ENCODE peak calls at places on chromosomes 11 and 22, in six cellular contexts. One of them, this sample, is unnamed. For H3K4me1, the result is how much of the 10 kb centered on the place peaks cover.

GRCh38 chr11:92376146-92376599 is 151.6 kb downstream of the FAT3 start:
- DNase-seq in spleen: no peak
- DNase-seq in small intestine: no peak
- DNase-seq in hepatocyte: peak
- DNase-seq in body of pancreas: no peak
- DNase-seq in lower lobe of right lung: no peak
- DNase-seq in this sample: no peak

GRCh38 chr11:15901046-15901445 is 455.3 kb downstream of the SOX6 start:
- DNase-seq in spleen: no peak
- DNase-seq in small intestine: no peak
- DNase-seq in hepatocyte: peak
- DNase-seq in body of pancreas: peak
- DNase-seq in lower lobe of right lung: no peak
- DNase-seq in this sample: no peak

GRCh38 chr11:130159657-130160459 is at the start of gene ST14:
- DNase-seq in spleen: peak
- DNase-seq in small intestine: peak
- DNase-seq in hepatocyte: peak
- DNase-seq in body of pancreas: peak
- DNase-seq in lower lobe of right lung: peak
- DNase-seq in this sample: no peak

GRCh38 chr11:122210378-122210995 is 94.5 kb upstream of the BLID start:
- DNase-seq in spleen: no peak
- DNase-seq in small intestine: peak
- DNase-seq in hepatocyte: peak
- DNase-seq in body of pancreas: no peak
- DNase-seq in lower lobe of right lung: no peak
- DNase-seq in this sample: no peak

GRCh38 chr22:31922593-31922992 is 21.7 kb upstream of the YWHAH start:
- DNase-seq in spleen: no peak
- DNase-seq in small intestine: no peak
- DNase-seq in hepatocyte: no peak
- DNase-seq in body of pancreas: no peak
- DNase-seq in lower lobe of right lung: no peak
- DNase-seq in this sample: no peak

GRCh38 chr22:30298005-30298701 is 8.8 kb upstream of the CASTOR1 start:
- DNase-seq in spleen: no peak
- DNase-seq in small intestine: no peak
- DNase-seq in hepatocyte: peak
- DNase-seq in body of pancreas: no peak
- DNase-seq in lower lobe of right lung: peak
- DNase-seq in this sample: no peak

GRCh38 chr11:69508974-69509373 is 27.5 kb downstream of the LINC01488 start:
- DNase-seq in spleen: peak
- DNase-seq in small intestine: no peak
- DNase-seq in hepatocyte: no peak
- DNase-seq in body of pancreas: no peak
- DNase-seq in lower lobe of right lung: peak
- DNase-seq in this sample: no peak

GRCh38 chr22:37794376-37794775 is 13.4 kb upstream of the GCAT start:
- DNase-seq in spleen: no peak
- DNase-seq in small intestine: no peak
- DNase-seq in hepatocyte: no peak
- DNase-seq in body of pancreas: no peak
- DNase-seq in lower lobe of right lung: no peak
- DNase-seq in this sample: no peak

GRCh38 chr11:61113209-61113608 is 10.9 kb downstream of the CD5 start:
- DNase-seq in spleen: peak
- DNase-seq in small intestine: no peak
- DNase-seq in hepatocyte: no peak
- DNase-seq in body of pancreas: no peak
- DNase-seq in lower lobe of right lung: no peak
- DNase-seq in this sample: no peak

GRCh38 chr22:48156603-48157355 is 1394.3 kb downstream of the TBC1D22A start:
- DNase-seq in spleen: no peak
- DNase-seq in small intestine: no peak
- DNase-seq in hepatocyte: no peak
- DNase-seq in body of pancreas: no peak
- DNase-seq in lower lobe of right lung: no peak
- DNase-seq in this sample: no peak

GRCh38 chr11:116457336-116458007 is 315.3 kb downstream of the BUD13 start:
- DNase-seq in spleen: no peak
- DNase-seq in small intestine: no peak
- DNase-seq in hepatocyte: peak
- DNase-seq in body of pancreas: no peak
- DNase-seq in lower lobe of right lung: no peak
- DNase-seq in this sample: no peak

GRCh38 chr22:39360674-39361413 is 11.1 kb downstream of the SYNGR1 start:
- DNase-seq in spleen: no peak
- DNase-seq in small intestine: no peak
- DNase-seq in hepatocyte: no peak
- DNase-seq in body of pancreas: peak
- DNase-seq in lower lobe of right lung: no peak
- DNase-seq in this sample: no peak

GRCh38 chr22:41825376-41825775 is 7.5 kb upstream of the SREBF2 start:
- DNase-seq in spleen: no peak
- DNase-seq in small intestine: no peak
- DNase-seq in hepatocyte: no peak
- DNase-seq in body of pancreas: no peak
- DNase-seq in lower lobe of right lung: no peak
- DNase-seq in this sample: no peak

GRCh38 chr22:47543447-47543846 is 781.0 kb downstream of the TBC1D22A start:
- DNase-seq in spleen: no peak
- DNase-seq in small intestine: no peak
- DNase-seq in hepatocyte: no peak
- DNase-seq in body of pancreas: no peak
- DNase-seq in lower lobe of right lung: no peak
- DNase-seq in this sample: no peak

GRCh38 chr11:61453702-61454101 is 23.8 kb downstream of the SDHAF2 start:
- DNase-seq in spleen: no peak
- DNase-seq in small intestine: no peak
- DNase-seq in hepatocyte: no peak
- DNase-seq in body of pancreas: no peak
- DNase-seq in lower lobe of right lung: no peak
- DNase-seq in this sample: no peak

GRCh38 chr22:47421846-47422245 is 659.4 kb downstream of the TBC1D22A start:
- DNase-seq in spleen: no peak
- DNase-seq in small intestine: no peak
- DNase-seq in hepatocyte: no peak
- DNase-seq in body of pancreas: no peak
- DNase-seq in lower lobe of right lung: no peak
- DNase-seq in this sample: no peak

GRCh38 chr11:114921697-114922096 is 243.4 kb downstream of the NXPE2 start:
- DNase-seq in spleen: no peak
- DNase-seq in small intestine: no peak
- DNase-seq in hepatocyte: peak
- DNase-seq in body of pancreas: no peak
- DNase-seq in lower lobe of right lung: no peak
- DNase-seq in this sample: no peak

GRCh38 chr11:69135420-69136363 is 20.0 kb upstream of the SMIM38 start:
- DNase-seq in spleen: peak
- DNase-seq in small intestine: no peak
- DNase-seq in hepatocyte: no peak
- DNase-seq in body of pancreas: peak
- DNase-seq in lower lobe of right lung: no peak
- DNase-seq in this sample: no peak

GRCh38 chr22:27307545-27308279 is 493.8 kb downstream of the MN1 start:
- DNase-seq in spleen: no peak
- DNase-seq in small intestine: no peak
- DNase-seq in hepatocyte: no peak
- DNase-seq in body of pancreas: no peak
- DNase-seq in lower lobe of right lung: no peak
- DNase-seq in this sample: no peak

GRCh38 chr22:45202333-45203149 is 38.2 kb downstream of the KIAA0930 start:
- DNase-seq in spleen: peak
- DNase-seq in small intestine: no peak
- DNase-seq in hepatocyte: no peak
- DNase-seq in body of pancreas: no peak
- DNase-seq in lower lobe of right lung: no peak
- DNase-seq in this sample: no peak

GRCh38 chr11:35049906-35050531 is 89.0 kb upstream of the CD44 start:
- DNase-seq in spleen: no peak
- DNase-seq in small intestine: no peak
- DNase-seq in hepatocyte: no peak
- DNase-seq in body of pancreas: no peak
- DNase-seq in lower lobe of right lung: no peak
- DNase-seq in this sample: no peak

GRCh38 chr11:35045219-35045819 is 93.7 kb upstream of the CD44 start:
- DNase-seq in spleen: peak
- DNase-seq in small intestine: peak
- DNase-seq in hepatocyte: peak
- DNase-seq in body of pancreas: no peak
- DNase-seq in lower lobe of right lung: no peak
- DNase-seq in this sample: no peak

GRCh38 chr11:35043933-35044332 is 95.0 kb upstream of the CD44 start:
- DNase-seq in spleen: no peak
- DNase-seq in small intestine: no peak
- DNase-seq in hepatocyte: no peak
- DNase-seq in body of pancreas: no peak
- DNase-seq in lower lobe of right lung: no peak
- DNase-seq in this sample: peak

GRCh38 chr11:35047179-35047578 is 91.8 kb upstream of the CD44 start:
- DNase-seq in spleen: no peak
- DNase-seq in small intestine: peak
- DNase-seq in hepatocyte: no peak
- DNase-seq in body of pancreas: no peak
- DNase-seq in lower lobe of right lung: no peak
- DNase-seq in this sample: no peak

GRCh38 chr11:35046606-35047005 is 92.4 kb upstream of the CD44 start:
- DNase-seq in spleen: no peak
- DNase-seq in small intestine: no peak
- DNase-seq in hepatocyte: no peak
- DNase-seq in body of pancreas: no peak
- DNase-seq in lower lobe of right lung: no peak
- DNase-seq in this sample: no peak
- H3K4me1 ChIP-seq in spleen: under half
- H3K4me1 ChIP-seq in small intestine: under half
- H3K4me1 ChIP-seq in hepatocyte: under half
- H3K4me1 ChIP-seq in body of pancreas: under half
- H3K4me1 ChIP-seq in lower lobe of right lung: half or more
- H3K4me1 ChIP-seq in this sample: under half

DNA sequence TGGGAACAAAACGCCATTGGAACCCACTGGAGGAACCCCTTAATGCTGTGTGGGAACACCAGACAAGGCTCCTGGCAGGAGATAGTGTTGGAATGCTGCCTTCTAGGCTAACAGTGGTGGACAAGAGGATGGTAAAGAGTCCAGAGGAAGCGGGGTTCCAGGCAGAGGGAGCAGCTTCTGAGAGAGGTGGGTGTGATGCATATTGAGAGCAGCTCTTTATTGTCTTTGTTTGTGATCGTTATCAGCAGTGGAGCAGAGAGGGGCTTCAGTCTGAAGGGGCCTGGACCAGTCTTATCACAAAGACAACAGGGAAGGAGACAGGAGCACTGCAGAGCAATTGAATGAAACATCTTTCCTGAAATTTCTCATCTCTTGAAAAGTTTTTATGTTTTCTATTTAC is 106.8 kb upstream of the PLET1 start:
- DNase-seq in spleen: no peak
- DNase-seq in small intestine: no peak
- DNase-seq in hepatocyte: no peak
- DNase-seq in body of pancreas: no peak
- DNase-seq in lower lobe of right lung: no peak
- DNase-seq in this sample: no peak
- H3K4me1 ChIP-seq in spleen: under half
- H3K4me1 ChIP-seq in small intestine: under half
- H3K4me1 ChIP-seq in hepatocyte: under half
- H3K4me1 ChIP-seq in body of pancreas: under half
- H3K4me1 ChIP-seq in lower lobe of right lung: under half
- H3K4me1 ChIP-seq in this sample: under half

GRCh38 chr11:707817-708420 is 1.9 kb downstream of the EPS8L2 start:
- DNase-seq in spleen: no peak
- DNase-seq in small intestine: no peak
- DNase-seq in hepatocyte: peak
- DNase-seq in body of pancreas: peak
- DNase-seq in lower lobe of right lung: peak
- DNase-seq in this sample: no peak
- H3K4me1 ChIP-seq in spleen: under half
- H3K4me1 ChIP-seq in small intestine: under half
- H3K4me1 ChIP-seq in hepatocyte: half or more
- H3K4me1 ChIP-seq in body of pancreas: half or more
- H3K4me1 ChIP-seq in lower lobe of right lung: half or more
- H3K4me1 ChIP-seq in this sample: under half

GRCh38 chr11:83068573-83068972 is 3.1 kb downstream of the RAB30 start:
- DNase-seq in spleen: no peak
- DNase-seq in small intestine: peak
- DNase-seq in hepatocyte: no peak
- DNase-seq in body of pancreas: no peak
- DNase-seq in lower lobe of right lung: no peak
- DNase-seq in this sample: no peak
- H3K4me1 ChIP-seq in spleen: half or more
- H3K4me1 ChIP-seq in small intestine: under half
- H3K4me1 ChIP-seq in hepatocyte: under half
- H3K4me1 ChIP-seq in body of pancreas: under half
- H3K4me1 ChIP-seq in lower lobe of right lung: under half
- H3K4me1 ChIP-seq in this sample: under half

GRCh38 chr11:65779669-65779918 is 1.2 kb downstream of the AP5B1 start:
- DNase-seq in spleen: no peak
- DNase-seq in small intestine: no peak
- DNase-seq in hepatocyte: no peak
- DNase-seq in body of pancreas: no peak
- DNase-seq in lower lobe of right lung: no peak
- DNase-seq in this sample: no peak
- H3K4me1 ChIP-seq in spleen: under half
- H3K4me1 ChIP-seq in small intestine: under half
- H3K4me1 ChIP-seq in hepatocyte: under half
- H3K4me1 ChIP-seq in body of pancreas: half or more
- H3K4me1 ChIP-seq in lower lobe of right lung: half or more
- H3K4me1 ChIP-seq in this sample: under half

GRCh38 chr22:19434829-19435580 is 2.7 kb downstream of the MRPL40 start:
- DNase-seq in spleen: no peak
- DNase-seq in small intestine: no peak
- DNase-seq in hepatocyte: no peak
- DNase-seq in body of pancreas: no peak
- DNase-seq in lower lobe of right lung: no peak
- DNase-seq in this sample: no peak
- H3K4me1 ChIP-seq in spleen: under half
- H3K4me1 ChIP-seq in small intestine: under half
- H3K4me1 ChIP-seq in hepatocyte: under half
- H3K4me1 ChIP-seq in body of pancreas: under half
- H3K4me1 ChIP-seq in lower lobe of right lung: under half
- H3K4me1 ChIP-seq in this sample: under half

This sample was measured in A673.